ENCODE peak calls at places on chromosomes 3 and 15, in ten cellular contexts. F, L, R, G, M, J, Y, O, B and S are unnamed samples.

GRCh38 chr3:156816091-156816793 is 9.9 kb upstream of the LEKR1 start:
- DNase-seq in F (peak; percentile 58), L (peak; percentile 76), R (peak; percentile 39), G (peak; percentile 33), M (no peak), J (no peak), Y (peak; percentile 83), O (no peak), B (no peak), S (peak; percentile 54)

GRCh38 chr3:127147291-127147905 is 45.5 kb upstream of the PRR23E start:
- DNase-seq in F (no peak), L (no peak), R (no peak), G (no peak), M (no peak), J (no peak), Y (no peak), O (no peak), B (no peak), S (no peak)

GRCh38 chr3:66312039-66312438 is 91.2 kb downstream of the SLC25A26 start:
- DNase-seq in F (no peak), L (no peak), R (no peak), G (no peak), M (no peak), J (no peak), Y (no peak), O (no peak), B (no peak), S (no peak)

GRCh38 chr3:71585891-71586809 is 2.6 kb upstream of the FOXP1 start:
- DNase-seq in F (peak; percentile 66), L (no peak), R (peak; percentile 74), G (no peak), M (no peak), J (no peak), Y (peak; percentile 39), O (no peak), B (no peak), S (peak; percentile 23)

GRCh38 chr3:183790700-183791099 is 34.7 kb downstream of the MAP6D1 start:
- DNase-seq in F (no peak), L (no peak), R (no peak), G (no peak), M (no peak), J (no peak), Y (no peak), O (no peak), B (no peak), S (no peak)

GRCh38 chr15:19984101-19984500 is 557.5 kb downstream of the GOLGA6L6 start:
- DNase-seq in F (no peak), L (no peak), R (no peak), G (no peak), M (no peak), J (no peak), Y (no peak), O (no peak), B (no peak), S (no peak)

GRCh38 chr15:59221479-59221878 is 14.8 kb downstream of the LDHAL6B start:
- DNase-seq in F (no peak), L (no peak), R (no peak), G (no peak), M (no peak), J (no peak), Y (no peak), O (no peak), B (no peak), S (no peak)

GRCh38 chr15:60928987-60929386 is 300.1 kb downstream of the RORA start:
- DNase-seq in F (no peak), L (no peak), R (no peak), G (no peak), M (no peak), J (no peak), Y (no peak), O (no peak), B (no peak), S (no peak)

GRCh38 chr15:80204231-80204630 is 47.8 kb downstream of the CTXND1 start:
- DNase-seq in F (no peak), L (no peak), R (no peak), G (no peak), M (no peak), J (no peak), Y (no peak), O (no peak), B (no peak), S (no peak)

GRCh38 chr3:72171946-72172345 is 387.0 kb upstream of the PROK2 start:
- DNase-seq in F (no peak), L (no peak), R (no peak), G (peak; percentile 59), M (no peak), J (no peak), Y (no peak), O (no peak), B (no peak), S (no peak)

GRCh38 chr3:24145481-24145880 is 200.4 kb downstream of the NR1D2 start:
- DNase-seq in F (peak; percentile 25), L (no peak), R (peak; percentile 31), G (no peak), M (no peak), J (no peak), Y (no peak), O (no peak), B (no peak), S (no peak)

GRCh38 chr3:24154003-24154695 is 209.1 kb downstream of the NR1D2 start:
- DNase-seq in F (no peak), L (no peak), R (no peak), G (no peak), M (no peak), J (no peak), Y (no peak), O (no peak), B (no peak), S (peak; percentile 7)

GRCh38 chr3:24145981-24146822 is 201.1 kb downstream of the NR1D2 start:
- DNase-seq in F (peak; percentile 91), L (no peak), R (peak; percentile 68), G (no peak), M (no peak), J (peak; percentile 53), Y (peak; percentile 41), O (no peak), B (peak; percentile 53), S (no peak)

GRCh38 chr3:24151595-24151994 is 206.5 kb downstream of the NR1D2 start:
- DNase-seq in F (no peak), L (no peak), R (no peak), G (no peak), M (no peak), J (no peak), Y (no peak), O (no peak), B (no peak), S (no peak)

GRCh38 chr3:24149032-24149431 is 203.9 kb downstream of the NR1D2 start:
- DNase-seq in F (no peak), L (no peak), R (no peak), G (no peak), M (no peak), J (no peak), Y (no peak), O (no peak), B (no peak), S (no peak)
- TF ChIP-seq CTCF in F (peak; percentile 21), L (no peak), R (no peak), G (no peak), M (peak; percentile 29), J (no peak), Y (peak; percentile 4), O (peak; percentile 12), B (peak; percentile 25), S (no peak)

GRCh38 chr3:128227507-128227906 is 74.2 kb downstream of the EEFSEC start:
- DNase-seq in F (no peak), L (no peak), R (no peak), G (no peak), M (no peak), J (no peak), Y (no peak), O (no peak), B (no peak), S (no peak)

GRCh38 chr3:128228366-128228910 is 75.2 kb downstream of the EEFSEC start:
- DNase-seq in F (no peak), L (no peak), R (no peak), G (no peak), M (no peak), J (no peak), Y (no peak), O (no peak), B (no peak), S (no peak)

GRCh38 chr3:128226186-128226725 is 73.0 kb downstream of the EEFSEC start:
- DNase-seq in F (peak; percentile 33), L (no peak), R (no peak), G (no peak), M (no peak), J (no peak), Y (no peak), O (no peak), B (no peak), S (no peak)

GRCh38 chr3:128229077-128229837 is 76.0 kb downstream of the EEFSEC start:
- DNase-seq in F (no peak), L (no peak), R (no peak), G (no peak), M (no peak), J (no peak), Y (no peak), O (no peak), B (no peak), S (no peak)

GRCh38 chr3:128226794-128227399 is 73.6 kb downstream of the EEFSEC start:
- DNase-seq in F (peak; percentile 14), L (no peak), R (peak; percentile 32), G (no peak), M (no peak), J (peak; percentile 51), Y (peak; percentile 28), O (no peak), B (no peak), S (peak; percentile 48)
- TF ChIP-seq CTCF in F (peak; percentile 71), L (peak; percentile 63), R (peak; percentile 94), G (peak; percentile 65), M (peak; percentile 63), J (peak; percentile 51), Y (peak; percentile 51), O (peak; percentile 85), B (peak; percentile 91), S (peak; percentile 69)

GRCh38 chr15:100454148-100454547 is 74.6 kb downstream of the CERS3 start:
- DNase-seq in F (no peak), L (no peak), R (no peak), G (no peak), M (no peak), J (no peak), Y (no peak), O (no peak), B (no peak), S (no peak)

GRCh38 chr15:100448481-100448880 is 80.3 kb downstream of the CERS3 start:
- DNase-seq in F (no peak), L (no peak), R (no peak), G (no peak), M (no peak), J (no peak), Y (no peak), O (no peak), B (no peak), S (no peak)
- TF ChIP-seq CTCF in F (no peak), L (no peak), R (no peak), G (no peak), M (no peak), J (no peak), Y (no peak), O (no peak), B (no peak), S (no peak)

DNA sequence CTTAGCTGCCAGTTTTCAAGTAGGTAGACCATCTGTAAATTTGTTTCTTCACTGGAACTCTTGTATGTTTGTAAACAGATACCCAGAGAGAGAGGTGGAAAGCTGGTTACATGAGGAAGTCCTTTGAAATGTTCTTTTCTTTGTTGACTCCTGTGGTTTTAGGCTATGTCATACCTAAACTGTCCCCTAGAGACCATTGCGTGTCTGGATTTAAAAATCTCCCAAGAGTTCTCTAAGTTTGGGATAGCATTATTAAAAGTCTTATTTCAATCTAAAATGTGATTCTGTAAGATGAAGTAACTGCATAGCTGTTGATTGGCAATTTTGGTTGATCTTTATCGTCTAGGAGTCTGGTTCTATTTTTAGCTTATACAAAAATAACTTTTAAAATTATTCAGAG is 127.2 kb downstream of the GHSR start:
- DNase-seq in F (peak; percentile 75), L (no peak), R (peak; percentile 49), G (no peak), M (no peak), J (peak; percentile 14), Y (no peak), O (no peak), B (no peak), S (peak; percentile 45)
- TF ChIP-seq CTCF in F (no peak), L (no peak), R (no peak), G (no peak), M (no peak), J (no peak), Y (no peak), O (no peak), B (no peak), S (no peak)